ENCODE peak calls at places on chromosomes 16 and 17, in six cellular contexts. A is AG09319; J is stimulated activated CD4-positive, alpha-beta T cell treated with anti-CD3 and anti-CD28 coated beads, Interleukin-4, amount 100 ng/mL, for 24 hours; V is EH; X is effector CD4-positive, alpha-beta T cell; H is GM12865. Y is an unnamed sample.

GRCh38 chr17:49703557-49704277 is 4.0 kb downstream of the SLC35B1 start:
- DNase-seq in A (no peak), J (peak), V (peak), X (no peak), H (peak), Y (peak)

GRCh38 chr17:17091856-17092756 is 49.8 kb downstream of the MPRIP start:
- DNase-seq in A (no peak), J (no peak), V (no peak), X (no peak), H (no peak), Y (no peak)

GRCh38 chr17:16007439-16007838 is 7.8 kb downstream of the TTC19 start:
- DNase-seq in A (no peak), J (no peak), V (no peak), X (no peak), H (no peak), Y (no peak)

GRCh38 chr16:1597154-1597553 is 14.7 kb downstream of the IFT140 start:
- DNase-seq in A (no peak), J (no peak), V (no peak), X (no peak), H (no peak), Y (no peak)

GRCh38 chr17:43907425-43907981 is at the start of gene MPP2:
- DNase-seq in A (no peak), J (peak), V (peak), X (peak), H (peak), Y (no peak)

GRCh38 chr17:78192616-78193015 is 5.5 kb downstream of the AFMID start:
- DNase-seq in A (no peak), J (no peak), V (no peak), X (no peak), H (peak), Y (no peak)

GRCh38 chr17:10729334-10730193 is at the start of gene TMEM220:
- DNase-seq in A (peak), J (peak), V (peak), X (no peak), H (peak), Y (no peak)

GRCh38 chr17:18958611-18959010 is 6.6 kb downstream of the SLC5A10 start:
- DNase-seq in A (no peak), J (no peak), V (no peak), X (no peak), H (no peak), Y (no peak)

GRCh38 chr17:2335726-2336214 is 487 bp downstream of the TSR1 start:
- DNase-seq in A (no peak), J (no peak), V (peak), X (no peak), H (no peak), Y (no peak)

GRCh38 chr16:85386467-85387170 is 226.5 kb upstream of the GSE1 start:
- DNase-seq in A (no peak), J (no peak), V (no peak), X (no peak), H (no peak), Y (no peak)

GRCh38 chr17:59786536-59787319 is 79.3 kb downstream of the VMP1 start:
- DNase-seq in A (peak), J (peak), V (peak), X (peak), H (peak), Y (peak)

GRCh38 chr16:88195911-88196465 is 186.8 kb upstream of the ZNF469 start:
- DNase-seq in A (no peak), J (no peak), V (no peak), X (no peak), H (no peak), Y (no peak)

Y was measured in H4.